ENCODE peak calls at places on chromosomes 4 and X, in four cellular contexts. Q, J, K and T are unnamed samples.

GRCh38 chrX:4550018-4550417 is 836.6 kb upstream of the PRKX start:
- DNase-seq in Q (peak), J (peak), K (peak), T (no peak)

GRCh38 chr4:121597346-121597934 is 99.3 kb downstream of the ANXA5 start:
- DNase-seq in Q (no peak), J (peak), K (no peak), T (peak)

GRCh38 chr4:5409980-5410618 is 298.3 kb downstream of the EVC2 start:
- DNase-seq in Q (no peak), J (no peak), K (no peak), T (peak)

GRCh38 chrX:13064599-13065143 is 20.3 kb upstream of the FAM9C start:
- DNase-seq in Q (no peak), J (no peak), K (peak), T (no peak)

GRCh38 chrX:23202316-23202715 is 132.3 kb upstream of the PTCHD1 start:
- DNase-seq in Q (no peak), J (no peak), K (no peak), T (no peak)

GRCh38 chrX:63128509-63128908 is 222.6 kb downstream of the SPIN4 start:
- DNase-seq in Q (peak), J (peak), K (peak), T (peak)

GRCh38 chr4:114226968-114227760 is 247.7 kb upstream of the ARSJ start:
- DNase-seq in Q (no peak), J (no peak), K (no peak), T (no peak)

GRCh38 chrX:31166416-31166815 is 94.6 kb upstream of the FTHL17 start:
- DNase-seq in Q (no peak), J (no peak), K (no peak), T (no peak)

GRCh38 chr4:140116442-140117104 is 37.4 kb downstream of the MAML3 start:
- DNase-seq in Q (no peak), J (peak), K (peak), T (peak)

GRCh38 chr4:98950925-98951324 is 22.0 kb upstream of the EIF4E start:
- DNase-seq in Q (no peak), J (peak), K (no peak), T (peak)

GRCh38 chr4:37892641-37893040 is 1.8 kb downstream of the TBC1D1 start:
- DNase-seq in Q (peak), J (no peak), K (no peak), T (no peak)

GRCh38 chrX:136839196-136839595 is 41.3 kb downstream of the RBMX start:
- DNase-seq in Q (no peak), J (no peak), K (no peak), T (no peak)

GRCh38 chrX:131783555-131784338 is 239.4 kb upstream of the STK26 start:
- DNase-seq in Q (no peak), J (peak), K (peak), T (peak)

GRCh38 chr4:17055788-17056187 is 157.3 kb upstream of the LDB2 start:
- DNase-seq in Q (no peak), J (no peak), K (no peak), T (no peak)

GRCh38 chrX:154485150-154486051 is 1.0 kb downstream of the UBL4A start:
- DNase-seq in Q (no peak), J (peak), K (no peak), T (no peak)

GRCh38 chr4:100284302-100284701 is 94.0 kb upstream of the DDIT4L start:
- DNase-seq in Q (no peak), J (no peak), K (no peak), T (peak)

GRCh38 chr4:71498624-71499023 is 159.8 kb downstream of the SLC4A4 start:
- DNase-seq in Q (no peak), J (no peak), K (no peak), T (no peak)

GRCh38 chrX:108199041-108199440 is 107.5 kb downstream of the ATG4A start:
- DNase-seq in Q (no peak), J (no peak), K (no peak), T (no peak)

GRCh38 chr4:158008551-158009218 is 164.1 kb downstream of the GASK1B start:
- DNase-seq in Q (no peak), J (no peak), K (no peak), T (peak)

GRCh38 chrX:17710836-17711235 is 26.5 kb upstream of the SCML1 start:
- DNase-seq in Q (no peak), J (no peak), K (no peak), T (no peak)

GRCh38 chrX:41705680-41706374 is 17.1 kb downstream of the GPR34 start:
- DNase-seq in Q (peak), J (no peak), K (no peak), T (no peak)

GRCh38 chrX:103879339-103879738 is 47.3 kb upstream of the RAB9B start:
- DNase-seq in Q (no peak), J (peak), K (no peak), T (peak)

GRCh38 chr4:141240259-141240658 is 19.6 kb downstream of the ZNF330 start:
- DNase-seq in Q (no peak), J (no peak), K (no peak), T (no peak)

GRCh38 chr4:185738851-185739250 is 73.1 kb downstream of the SORBS2 start:
- DNase-seq in Q (peak), J (no peak), K (no peak), T (no peak)

GRCh38 chrX:68990948-68991347 is 162.1 kb downstream of the EFNB1 start:
- DNase-seq in Q (no peak), J (no peak), K (no peak), T (no peak)

GRCh38 chr4:181952478-181952877 is 290.7 kb upstream of the TENM3 start:
- DNase-seq in Q (no peak), J (peak), K (peak), T (peak)

GRCh38 chr4:183698909-183699308 is 39.8 kb downstream of the TRAPPC11 start:
- DNase-seq in Q (no peak), J (no peak), K (no peak), T (no peak)

GRCh38 chr4:53183754-53184153 is 182.1 kb downstream of the SCFD2 start:
- DNase-seq in Q (no peak), J (no peak), K (no peak), T (no peak)

GRCh38 chrX:48480583-48480982 is 4.6 kb downstream of the FTSJ1 start:
- DNase-seq in Q (no peak), J (no peak), K (no peak), T (no peak)

GRCh38 chr4:61630548-61630947 is 430.4 kb downstream of the ADGRL3 start:
- DNase-seq in Q (no peak), J (no peak), K (no peak), T (no peak)

GRCh38 chr4:169345207-169345788 is 74.5 kb upstream of the SH3RF1 start:
- DNase-seq in Q (no peak), J (peak), K (no peak), T (peak)

GRCh38 chr4:24927039-24927438 is 14.2 kb upstream of the CCDC149 start:
- DNase-seq in Q (no peak), J (no peak), K (no peak), T (no peak)

GRCh38 chrX:129235903-129236302 is 287.4 kb downstream of the SMARCA1 start:
- DNase-seq in Q (no peak), J (no peak), K (no peak), T (no peak)

GRCh38 chr4:73451978-73452747 is 16.1 kb downstream of the AFP start:
- DNase-seq in Q (no peak), J (no peak), K (no peak), T (no peak)

GRCh38 chr4:183074288-183074990 is 24.6 kb upstream of the WWC2 start:
- DNase-seq in Q (no peak), J (no peak), K (peak), T (no peak)

GRCh38 chrX:5959286-5959685 is 269.4 kb downstream of the NLGN4X start:
- DNase-seq in Q (no peak), J (no peak), K (no peak), T (no peak)

GRCh38 chrX:36978886-36979285 is 29.3 kb upstream of the FAM47C start:
- DNase-seq in Q (no peak), J (peak), K (no peak), T (peak)

DNA sequence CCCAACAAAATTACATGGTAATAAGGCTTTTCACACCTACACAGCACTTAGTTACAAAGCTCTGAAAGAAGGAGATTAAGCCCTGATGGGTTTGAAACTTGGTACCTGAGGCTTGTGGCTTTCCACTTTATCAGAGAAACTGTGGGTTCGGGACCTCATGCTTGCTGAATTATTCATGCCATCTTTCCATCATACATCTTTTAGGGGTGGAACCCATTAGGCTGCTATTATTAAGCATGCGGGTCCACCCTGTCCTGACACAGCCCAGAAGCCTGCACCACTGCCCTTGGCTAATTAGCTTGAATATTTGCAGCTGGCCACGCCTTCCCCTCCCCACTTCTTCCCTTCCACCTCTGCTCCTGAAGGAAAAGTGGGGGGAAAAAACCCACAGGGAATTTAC is 231.5 kb upstream of the GATB start:
- DNase-seq in Q (no peak), J (no peak), K (no peak), T (peak)
- H3K4me2 ChIP-seq in Q (no peak), J (no peak), K (no peak), T (no peak)

GRCh38 chr4:123505457-123506310 is 109.1 kb downstream of the SPRY1 start:
- DNase-seq in Q (peak), J (peak), K (peak), T (no peak)
- H3K4me3 ChIP-seq in Q (peak), J (peak), K (peak), T (peak)

GRCh38 chr4:8230033-8230432 is 30.9 kb downstream of the SH3TC1 start:
- DNase-seq in Q (no peak), J (no peak), K (no peak), T (no peak)
- H3K4me2 ChIP-seq in Q (no peak), J (no peak), K (no peak), T (no peak)

DNA sequence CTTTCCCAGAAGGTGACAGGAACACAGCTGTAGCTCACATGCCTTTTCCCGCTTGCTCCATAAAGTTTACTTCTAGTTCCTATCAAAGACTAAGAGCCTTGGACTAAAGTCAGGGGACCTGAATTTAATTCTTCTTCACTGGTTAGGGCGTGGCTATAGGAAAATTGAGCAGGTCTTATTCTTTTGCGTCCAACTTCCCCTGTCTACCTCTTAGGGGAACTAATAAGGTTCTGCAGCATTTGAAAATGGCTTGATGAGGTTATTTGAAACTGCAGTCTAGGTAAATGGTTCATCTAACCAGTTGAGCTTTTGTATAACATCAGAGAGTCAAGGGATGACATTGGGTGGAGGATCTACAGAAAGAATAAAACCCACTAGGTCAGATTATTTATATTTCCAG is 2.6 kb downstream of the ARHGAP10 start:
- DNase-seq in Q (no peak), J (no peak), K (no peak), T (no peak)
- H3K4me3 ChIP-seq in Q (no peak), J (peak), K (no peak), T (no peak)

DNA sequence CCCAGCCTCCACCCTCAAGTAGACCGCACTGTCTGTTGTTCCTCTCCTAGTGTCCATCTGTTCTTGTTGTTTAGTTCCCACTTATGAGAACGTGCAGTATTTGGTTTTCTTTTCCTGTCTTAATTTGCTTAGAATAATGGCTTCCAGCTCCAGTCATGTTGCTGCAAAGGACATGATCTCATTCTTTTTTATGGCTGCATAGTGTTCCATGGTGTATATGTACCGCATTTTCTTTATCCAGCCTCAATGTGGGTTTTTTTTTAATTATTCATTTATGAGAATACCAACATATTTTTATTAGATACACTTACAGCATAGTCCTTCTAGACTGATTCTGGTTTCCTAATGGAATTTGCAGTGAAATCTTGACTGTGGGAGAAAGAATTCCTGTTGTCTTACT is 1.3 kb downstream of the VMA21 start:
- DNase-seq in Q (peak), J (no peak), K (no peak), T (no peak)
- H3K4me2 ChIP-seq in Q (peak), J (peak), K (peak), T (peak)

DNA sequence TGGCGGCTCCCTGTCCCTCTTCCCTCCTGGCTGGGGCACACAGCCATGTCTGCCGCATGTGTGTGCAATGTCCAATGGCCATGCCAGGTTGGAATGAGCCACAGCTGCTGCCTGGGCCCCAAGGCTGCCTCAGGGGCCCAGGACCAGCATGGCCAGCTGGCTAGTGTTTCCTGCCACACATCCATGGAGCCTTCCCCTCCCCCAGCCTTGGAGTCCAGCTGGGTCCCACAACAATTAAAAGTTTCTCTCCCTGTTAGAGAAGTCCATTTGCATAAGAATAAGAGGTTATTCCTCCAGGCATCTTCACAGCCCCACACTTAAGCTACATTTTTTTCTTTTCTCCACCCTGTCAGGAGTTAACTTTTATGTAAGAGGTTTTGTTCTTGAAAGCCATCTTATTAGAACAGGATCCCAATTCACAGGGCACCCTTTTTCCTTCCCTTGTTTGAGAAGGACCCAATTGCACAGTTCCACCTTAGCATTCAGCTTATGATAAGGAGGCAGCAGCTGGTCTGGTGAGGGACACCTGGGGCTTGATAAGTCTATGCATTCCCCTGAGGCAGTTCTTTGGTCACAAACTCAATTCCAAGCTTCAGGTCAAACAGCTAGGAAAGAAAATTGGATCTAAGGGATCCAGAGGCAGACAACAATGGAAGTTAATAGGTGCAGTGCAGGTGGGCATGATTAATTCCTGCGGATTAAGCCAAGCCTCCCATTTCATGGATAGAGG is 963.3 kb upstream of the GRIA3 start:
- DNase-seq in Q (no peak), J (no peak), K (no peak), T (no peak)
- H3K4me3 ChIP-seq in Q (no peak), J (no peak), K (no peak), T (no peak)